ENCODE peak calls at places on chromosomes 3 and 15, in nine cellular contexts. F, E, M, I, A, T, B, W and C are unnamed samples.

GRCh38 chr3:139732729-139733128 is 55.0 kb upstream of the NMNAT3 start:
- DNase-seq in F (no peak), E (no peak), M (no peak), I (no peak), A (no peak), T (no peak), B (no peak), W (no peak), C (no peak)

GRCh38 chr3:197597335-197597734 is 41.6 kb upstream of the BDH1 start:
- DNase-seq in F (no peak), E (no peak), M (no peak), I (no peak), A (no peak), T (no peak), B (no peak), W (no peak), C (no peak)

GRCh38 chr3:72380193-72380592 is 468.1 kb downstream of the SHQ1 start:
- DNase-seq in F (no peak), E (peak), M (no peak), I (no peak), A (peak), T (no peak), B (peak), W (no peak), C (peak)

GRCh38 chr15:92670625-92671024 is 15.1 kb upstream of the FAM174B start:
- DNase-seq in F (no peak), E (no peak), M (no peak), I (no peak), A (no peak), T (no peak), B (no peak), W (no peak), C (no peak)

GRCh38 chr15:69140306-69140705 is 20.1 kb upstream of the GLCE start:
- DNase-seq in F (no peak), E (no peak), M (no peak), I (no peak), A (no peak), T (no peak), B (no peak), W (no peak), C (no peak)

GRCh38 chr3:173892547-173892946 is 495.0 kb downstream of the NLGN1 start:
- DNase-seq in F (no peak), E (peak), M (no peak), I (no peak), A (peak), T (no peak), B (no peak), W (no peak), C (no peak)

GRCh38 chr15:64112904-64113303 is 17.1 kb downstream of the SNX1 start:
- DNase-seq in F (no peak), E (no peak), M (no peak), I (no peak), A (no peak), T (peak), B (peak), W (no peak), C (no peak)

GRCh38 chr15:20644026-20644425 is 102.4 kb upstream of the GOLGA6L6 start:
- DNase-seq in F (no peak), E (no peak), M (no peak), I (no peak), A (no peak), T (no peak), B (no peak), W (no peak), C (no peak)

GRCh38 chr15:39183177-39183881 is 397.6 kb upstream of the THBS1 start:
- DNase-seq in F (no peak), E (no peak), M (no peak), I (no peak), A (no peak), T (no peak), B (no peak), W (no peak), C (no peak)

GRCh38 chr3:35665390-35666055 is 26.2 kb downstream of the ARPP21 start:
- DNase-seq in F (no peak), E (peak), M (no peak), I (no peak), A (peak), T (no peak), B (peak), W (no peak), C (no peak)

GRCh38 chr3:10522646-10523303 is 17.4 kb upstream of the ATP2B2 start:
- DNase-seq in F (no peak), E (no peak), M (no peak), I (no peak), A (no peak), T (no peak), B (no peak), W (no peak), C (no peak)

GRCh38 chr3:31981206-31982181 is at the start of the genes OSBPL10 and ZNF860:
- DNase-seq in F (peak), E (peak), M (no peak), I (peak), A (peak), T (peak), B (peak), W (peak), C (peak)

GRCh38 chr3:70108072-70108471 is 108.5 kb downstream of the SAMMSON start:
- DNase-seq in F (no peak), E (no peak), M (no peak), I (peak), A (no peak), T (peak), B (peak), W (no peak), C (no peak)

GRCh38 chr3:42852443-42852842 is 23.2 kb downstream of the CYP8B1 start:
- DNase-seq in F (no peak), E (no peak), M (no peak), I (peak), A (no peak), T (no peak), B (no peak), W (no peak), C (no peak)

GRCh38 chr15:40392986-40393948 is 10.7 kb downstream of the KNSTRN start:
- DNase-seq in F (no peak), E (no peak), M (no peak), I (no peak), A (no peak), T (no peak), B (peak), W (no peak), C (peak)

GRCh38 chr3:55180936-55181535 is 253.2 kb upstream of the LRTM1 start:
- DNase-seq in F (peak), E (no peak), M (no peak), I (peak), A (peak), T (peak), B (no peak), W (no peak), C (no peak)

GRCh38 chr3:128339491-128340012 is 127.1 kb downstream of the DNAJB8 start:
- DNase-seq in F (no peak), E (no peak), M (no peak), I (no peak), A (no peak), T (peak), B (no peak), W (no peak), C (no peak)

GRCh38 chr3:69770976-69771634 is 31.8 kb downstream of the MITF start:
- DNase-seq in F (no peak), E (peak), M (peak), I (no peak), A (no peak), T (no peak), B (peak), W (no peak), C (no peak)

GRCh38 chr3:118075873-118076272 is 958.8 kb downstream of the IGSF11 start:
- DNase-seq in F (no peak), E (peak), M (no peak), I (no peak), A (no peak), T (no peak), B (peak), W (no peak), C (no peak)

GRCh38 chr3:151971814-151972579 is 98.6 kb downstream of the SUCNR1 start:
- DNase-seq in F (no peak), E (no peak), M (no peak), I (no peak), A (no peak), T (no peak), B (peak), W (no peak), C (no peak)

GRCh38 chr3:120438971-120439370 is 11.8 kb downstream of the FSTL1 start:
- DNase-seq in F (peak), E (peak), M (no peak), I (no peak), A (peak), T (no peak), B (peak), W (no peak), C (no peak)

GRCh38 chr15:59611277-59612260 is at the start of gene GCNT3:
- DNase-seq in F (no peak), E (peak), M (no peak), I (no peak), A (peak), T (peak), B (peak), W (no peak), C (no peak)

GRCh38 chr3:50584391-50584790 is 15.1 kb downstream of the HEMK1 start:
- DNase-seq in F (no peak), E (no peak), M (no peak), I (no peak), A (no peak), T (no peak), B (no peak), W (no peak), C (no peak)

GRCh38 chr15:76177491-76178040 is 117.8 kb downstream of the TMEM266 start:
- DNase-seq in F (peak), E (peak), M (no peak), I (no peak), A (no peak), T (no peak), B (peak), W (peak), C (peak)

GRCh38 chr3:32492684-32493436 is 9.8 kb downstream of the CMTM6 start:
- DNase-seq in F (no peak), E (peak), M (no peak), I (no peak), A (no peak), T (no peak), B (peak), W (no peak), C (no peak)

GRCh38 chr3:149333518-149333859 is at the start of gene TM4SF18:
- DNase-seq in F (no peak), E (no peak), M (no peak), I (no peak), A (no peak), T (no peak), B (no peak), W (no peak), C (no peak)

GRCh38 chr3:73484656-73485248 is 140.0 kb downstream of the PDZRN3 start:
- DNase-seq in F (no peak), E (no peak), M (no peak), I (no peak), A (peak), T (no peak), B (peak), W (no peak), C (no peak)

GRCh38 chr3:72957303-72957702 is 39.3 kb upstream of the PPP4R2 start:
- DNase-seq in F (no peak), E (no peak), M (no peak), I (no peak), A (no peak), T (no peak), B (no peak), W (no peak), C (no peak)

GRCh38 chr3:160935413-160936095 is 169.6 kb downstream of the B3GALNT1 start:
- DNase-seq in F (no peak), E (no peak), M (no peak), I (no peak), A (no peak), T (peak), B (no peak), W (no peak), C (no peak)

GRCh38 chr3:94440767-94441493 is 378.1 kb downstream of the NSUN3 start:
- DNase-seq in F (no peak), E (peak), M (no peak), I (no peak), A (peak), T (no peak), B (peak), W (no peak), C (no peak)

GRCh38 chr3:115648559-115648958 is 25.2 kb downstream of the GAP43 start:
- DNase-seq in F (no peak), E (peak), M (no peak), I (no peak), A (no peak), T (no peak), B (peak), W (no peak), C (no peak)

GRCh38 chr3:138381950-138382715 is 33.8 kb downstream of the MRAS start:
- DNase-seq in F (peak), E (peak), M (no peak), I (no peak), A (peak), T (peak), B (peak), W (no peak), C (peak)

GRCh38 chr3:40414270-40414669 is 27.3 kb downstream of the ENTPD3 start:
- DNase-seq in F (no peak), E (no peak), M (no peak), I (no peak), A (no peak), T (no peak), B (no peak), W (no peak), C (no peak)

GRCh38 chr15:72935521-72935920 is 116.7 kb upstream of the NEO1 start:
- DNase-seq in F (no peak), E (no peak), M (no peak), I (no peak), A (no peak), T (no peak), B (no peak), W (no peak), C (no peak)

GRCh38 chr15:72784233-72784876 is 797 bp upstream of the ADPGK start:
- DNase-seq in F (peak), E (peak), M (peak), I (peak), A (peak), T (peak), B (peak), W (no peak), C (peak)

GRCh38 chr3:64319391-64319790 is 94.1 kb upstream of the PRICKLE2 start:
- DNase-seq in F (no peak), E (no peak), M (no peak), I (no peak), A (no peak), T (no peak), B (no peak), W (no peak), C (no peak)
- TF ChIP-seq CTCF in F (no peak), E (no peak), M (no peak), I (no peak), A (peak), T (no peak), B (peak), W (no peak), C (no peak)

GRCh38 chr3:88936837-88937236 is 170.6 kb upstream of the EPHA3 start:
- DNase-seq in F (no peak), E (no peak), M (no peak), I (no peak), A (no peak), T (no peak), B (no peak), W (no peak), C (no peak)
- TF ChIP-seq CTCF in F (no peak), E (no peak), M (no peak), I (no peak), A (no peak), T (no peak), B (no peak), W (no peak), C (no peak)

GRCh38 chr3:13872451-13872850 is 7.4 kb downstream of the WNT7A start:
- DNase-seq in F (no peak), E (no peak), M (no peak), I (no peak), A (no peak), T (no peak), B (no peak), W (no peak), C (no peak)

GRCh38 chr3:13876451-13876850 is 3.4 kb downstream of the WNT7A start:
- DNase-seq in F (no peak), E (no peak), M (no peak), I (no peak), A (no peak), T (no peak), B (no peak), W (peak), C (no peak)

GRCh38 chr3:13874891-13875290 is 5.0 kb downstream of the WNT7A start:
- DNase-seq in F (no peak), E (no peak), M (no peak), I (no peak), A (no peak), T (no peak), B (no peak), W (no peak), C (no peak)

GRCh38 chr3:13871791-13872190 is 8.1 kb downstream of the WNT7A start:
- DNase-seq in F (no peak), E (no peak), M (no peak), I (no peak), A (no peak), T (no peak), B (no peak), W (no peak), C (no peak)

DNA sequence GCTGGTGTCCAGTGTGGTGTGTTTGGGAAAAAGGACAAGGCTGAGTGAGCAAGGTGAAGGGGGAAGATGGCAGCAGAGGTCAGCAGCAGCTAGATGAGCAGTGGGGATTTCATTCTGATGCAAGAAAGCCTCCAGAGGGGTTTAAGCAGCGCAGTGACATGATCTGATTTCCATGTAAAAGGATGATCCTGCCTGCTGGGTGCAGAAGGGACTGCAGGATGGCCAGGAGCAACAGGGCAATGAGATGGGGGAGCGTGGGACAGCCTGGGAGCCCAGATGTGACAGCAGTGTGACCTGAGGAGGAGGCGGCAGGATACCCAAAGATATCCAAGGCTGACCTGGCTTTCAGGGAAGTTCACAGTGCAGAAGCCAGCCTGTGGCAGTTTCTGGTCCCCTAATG is 6.1 kb downstream of the WNT7A start:
- DNase-seq in F (no peak), E (no peak), M (no peak), I (no peak), A (no peak), T (no peak), B (no peak), W (no peak), C (no peak)
- TF ChIP-seq CTCF in F (no peak), E (no peak), M (no peak), I (no peak), A (no peak), T (no peak), B (no peak), W (no peak), C (no peak)

DNA sequence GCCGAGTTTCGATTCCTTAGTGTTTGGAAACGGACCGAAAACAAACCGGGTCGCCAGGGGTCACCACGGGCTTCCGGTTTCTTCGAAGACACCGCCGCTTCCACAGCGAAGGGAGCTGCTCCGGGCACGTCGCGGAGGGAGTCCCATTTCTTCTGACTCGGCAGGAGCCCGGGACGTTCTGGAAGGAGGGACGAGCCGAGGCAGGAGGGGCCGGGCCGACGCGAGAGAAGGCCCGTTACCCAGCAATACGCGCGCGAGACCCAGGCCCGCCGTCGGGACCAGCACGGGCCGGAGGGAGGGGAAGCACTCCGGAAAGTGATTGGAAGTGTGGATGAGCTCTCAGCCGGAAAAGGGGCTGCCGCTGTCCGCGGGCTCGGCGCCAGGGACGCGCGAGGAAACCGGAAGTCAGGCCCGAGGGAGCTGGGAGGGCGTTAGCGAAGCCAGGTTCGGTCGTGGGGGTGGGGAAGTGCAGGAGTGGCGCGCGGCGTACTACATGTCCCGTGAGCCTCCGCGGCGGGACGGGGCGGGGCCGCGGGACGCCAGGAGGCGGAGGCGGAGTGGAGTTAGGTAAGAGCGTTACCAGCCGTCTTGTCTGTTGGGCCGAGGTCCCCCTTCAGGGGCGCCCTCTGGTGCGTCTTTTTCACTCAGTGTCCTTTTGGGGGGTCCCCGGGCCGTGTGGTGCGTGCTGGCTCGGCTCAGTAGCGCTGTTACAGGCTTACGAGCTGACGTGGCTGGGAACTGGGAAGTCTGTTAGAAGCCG is at the start of the genes AZI2 and ZCWPW2:
- DNase-seq in F (peak), E (peak), M (peak), I (peak), A (peak), T (peak), B (peak), W (peak), C (peak)
- TF ChIP-seq CTCF in F (no peak), E (no peak), M (peak), I (peak), A (no peak), T (no peak), B (peak), W (peak), C (peak)